ENCODE peak calls at places on chromosomes 1 and 21, in nine cellular contexts. R is heart left ventricle, V is Peyer's patch, B is body of pancreas, T is esophagus muscularis mucosa, G is H54, D is adrenal gland, Q is testis, U is NB4. Z is an unnamed sample.

GRCh38 chr1:209823143-209824041 is 4.4 kb upstream of the UTP25 start:
- DNase-seq in R (no peak), V (no peak), B (no peak), T (peak; percentile 68), G (no peak), D (no peak), Q (no peak), U (peak; percentile 72), Z (no peak)

GRCh38 chr1:203327684-203328457 is 22.6 kb downstream of the BTG2 start:
- DNase-seq in R (peak; percentile 73), V (peak; percentile 91), B (no peak), T (no peak), G (no peak), D (no peak), Q (peak; percentile 79), U (peak; percentile 75), Z (no peak)

GRCh38 chr1:24321150-24321549 is 2.0 kb downstream of the GRHL3 start:
- DNase-seq in R (no peak), V (no peak), B (no peak), T (no peak), G (no peak), D (no peak), Q (no peak), U (peak; percentile 61), Z (no peak)

GRCh38 chr1:30109853-30110252 is 613.5 kb downstream of the MATN1 start:
- DNase-seq in R (peak; percentile 50), V (no peak), B (no peak), T (no peak), G (no peak), D (peak; percentile 35), Q (no peak), U (no peak), Z (no peak)

GRCh38 chr21:36847189-36847588 is 119.3 kb downstream of the HLCS start:
- DNase-seq in R (no peak), V (no peak), B (no peak), T (no peak), G (peak; percentile 77), D (no peak), Q (no peak), U (no peak), Z (no peak)

GRCh38 chr1:200546577-200546976 is 74.0 kb downstream of the KIF14 start:
- DNase-seq in R (no peak), V (no peak), B (no peak), T (no peak), G (no peak), D (no peak), Q (no peak), U (no peak), Z (no peak)

GRCh38 chr1:39230261-39231190 is 26.0 kb downstream of the MACF1 start:
- DNase-seq in R (no peak), V (peak; percentile 72), B (no peak), T (no peak), G (peak; percentile 35), D (peak; percentile 53), Q (no peak), U (peak; percentile 53), Z (peak; percentile 85)

GRCh38 chr1:21575351-21575942 is 66.2 kb downstream of the ALPL start:
- DNase-seq in R (no peak), V (no peak), B (no peak), T (no peak), G (no peak), D (peak; percentile 23), Q (no peak), U (no peak), Z (no peak)

GRCh38 chr1:163166886-163167555 is 35.7 kb downstream of the RGS5 start:
- DNase-seq in R (no peak), V (no peak), B (no peak), T (no peak), G (no peak), D (no peak), Q (no peak), U (peak; percentile 6), Z (no peak)

GRCh38 chr1:30415171-30415940 is 308.0 kb downstream of the MATN1 start:
- DNase-seq in R (no peak), V (peak; percentile 13), B (no peak), T (peak; percentile 84), G (no peak), D (no peak), Q (no peak), U (no peak), Z (no peak)

GRCh38 chr21:46617267-46618051 is 12.6 kb upstream of the S100B start:
- DNase-seq in R (no peak), V (no peak), B (no peak), T (no peak), G (no peak), D (no peak), Q (no peak), U (no peak), Z (no peak)

DNA sequence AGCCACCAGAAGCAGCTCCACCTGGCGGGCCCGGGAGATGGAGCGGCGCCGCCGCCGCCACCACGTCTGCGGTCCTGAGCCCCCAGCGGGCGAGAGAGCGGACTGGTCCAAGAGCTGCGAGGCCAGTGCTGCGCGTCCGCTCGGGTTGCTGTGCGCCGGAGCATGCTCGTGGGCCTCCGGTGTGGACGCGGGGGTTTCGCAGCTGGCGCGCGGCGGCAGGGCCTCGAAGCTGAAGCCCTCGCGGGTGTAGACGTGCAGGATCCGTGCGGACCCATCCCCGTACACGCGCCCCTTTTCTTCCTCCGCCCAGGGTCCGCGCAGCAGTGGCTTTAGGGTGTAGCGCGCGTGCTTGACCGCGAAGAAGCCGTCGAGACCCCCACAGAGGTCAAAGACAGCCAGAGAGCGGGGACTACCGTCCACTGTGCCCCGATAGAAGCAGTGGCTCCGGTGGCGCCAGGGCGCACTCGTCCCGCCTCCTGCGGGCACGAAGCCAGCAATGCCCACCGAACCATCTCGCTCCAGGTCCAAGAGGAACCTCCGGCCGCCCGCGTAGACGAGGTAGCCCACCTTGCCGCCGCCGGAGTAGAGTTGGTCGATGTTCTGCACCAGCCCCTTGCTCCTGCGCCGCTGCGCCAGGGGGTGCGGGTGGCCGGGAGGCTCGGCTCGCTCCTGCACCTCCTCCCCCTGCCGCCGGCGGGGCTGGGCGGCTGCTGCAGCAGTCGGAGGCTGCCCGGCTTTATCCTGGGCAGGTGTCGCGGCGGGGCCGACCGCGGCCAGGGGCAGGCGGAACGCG is 1.1 kb downstream of the ADAMTS5 start:
- DNase-seq in R (peak; percentile 42), V (peak; percentile 48), B (peak; percentile 27), T (no peak), G (no peak), D (no peak), Q (peak; percentile 63), U (no peak), Z (peak; percentile 66)
- TF ChIP-seq POLR2A in R (no peak), V (no peak), B (no peak), T (no peak), G (no peak), D (no peak), Q (no peak), U (no peak), Z (no peak)

GRCh38 chr1:1272341-1273151 is 1.1 kb downstream of the UBE2J2 start:
- DNase-seq in R (no peak), V (peak; percentile 87), B (peak; percentile 46), T (no peak), G (no peak), D (no peak), Q (no peak), U (no peak), Z (peak; percentile 79)
- TF ChIP-seq POLR2A in R (no peak), V (peak; percentile 84), B (no peak), T (no peak), G (no peak), D (no peak), Q (no peak), U (no peak), Z (no peak)

GRCh38 chr1:27529638-27530018 is 39.7 kb upstream of the WASF2 start:
- DNase-seq in R (no peak), V (no peak), B (no peak), T (no peak), G (no peak), D (no peak), Q (no peak), U (no peak), Z (no peak)

GRCh38 chr1:27535386-27535785 is 45.4 kb upstream of the WASF2 start:
- DNase-seq in R (no peak), V (no peak), B (no peak), T (no peak), G (no peak), D (no peak), Q (no peak), U (no peak), Z (no peak)

GRCh38 chr1:27528701-27529637 is 39.0 kb upstream of the WASF2 start:
- DNase-seq in R (peak; percentile 85), V (peak; percentile 64), B (peak; percentile 72), T (no peak), G (no peak), D (peak; percentile 89), Q (peak; percentile 92), U (peak; percentile 54), Z (no peak)

GRCh38 chr1:27530192-27530591 is 40.2 kb upstream of the WASF2 start:
- DNase-seq in R (no peak), V (no peak), B (no peak), T (no peak), G (no peak), D (no peak), Q (no peak), U (no peak), Z (no peak)

DNA sequence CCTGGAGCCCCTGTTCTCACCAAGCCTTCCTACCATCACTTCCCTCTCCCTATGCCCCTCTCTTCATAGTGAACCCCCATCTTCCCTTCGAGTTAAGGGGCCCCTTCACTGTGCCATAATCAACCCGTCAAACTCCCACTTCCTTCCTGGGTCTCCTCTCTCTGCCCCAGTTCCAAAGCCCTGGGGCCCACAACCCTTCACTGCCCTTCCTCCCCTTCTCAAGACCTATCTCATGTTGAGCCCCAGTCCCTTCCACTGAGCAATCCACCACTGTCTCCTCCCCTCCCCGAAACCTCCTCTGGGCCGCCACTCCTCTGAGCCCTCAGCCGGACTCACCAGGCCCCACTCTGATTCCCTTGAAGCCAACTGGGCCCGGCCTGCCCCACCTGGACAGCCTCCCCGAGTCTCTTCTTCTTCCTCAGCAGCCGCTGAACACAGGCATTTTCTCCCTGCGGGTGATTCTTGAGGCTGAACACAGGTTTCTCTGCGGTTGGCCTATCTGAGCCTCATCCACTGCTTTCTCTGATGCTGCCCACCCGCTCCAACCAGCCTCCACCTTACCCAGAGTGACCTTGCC is 42.2 kb upstream of the WASF2 start:
- DNase-seq in R (no peak), V (no peak), B (no peak), T (no peak), G (no peak), D (no peak), Q (no peak), U (peak; percentile 56), Z (no peak)
- TF ChIP-seq POLR2A in R (no peak), V (no peak), B (no peak), T (no peak), G (no peak), D (no peak), Q (no peak), U (no peak), Z (no peak)

DNA sequence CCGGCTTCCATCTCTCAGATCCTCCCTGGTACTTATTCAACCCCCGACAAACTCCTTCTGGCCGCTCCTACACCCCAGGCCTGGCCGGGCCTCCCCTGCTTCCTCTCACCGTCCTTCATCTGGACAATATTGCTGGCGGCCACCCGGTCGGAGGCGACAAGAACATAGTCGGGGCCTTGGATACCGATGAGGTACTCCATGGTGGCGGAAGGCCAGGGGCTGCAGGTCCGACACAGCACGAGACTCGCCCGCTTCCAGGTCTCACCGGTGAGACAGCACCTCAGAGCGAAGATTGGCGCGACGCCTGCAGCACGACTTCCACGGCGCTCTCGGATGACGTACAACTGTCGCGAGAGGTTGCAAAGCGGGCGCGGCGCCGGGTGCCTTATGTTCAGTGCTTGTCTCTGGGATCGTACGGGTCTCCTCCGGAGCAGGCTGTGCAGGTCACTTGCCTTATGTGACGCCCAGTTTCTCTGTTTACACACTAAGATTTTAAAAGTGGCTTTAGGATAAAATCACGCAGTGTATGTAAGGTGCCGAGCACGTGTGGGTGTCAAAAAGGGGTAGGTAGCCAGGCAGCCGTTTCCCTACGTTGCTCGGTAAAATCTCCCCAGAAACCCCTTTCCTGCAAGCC is at the start of gene PSMB2:
- DNase-seq in R (peak; percentile 95), V (peak; percentile 99), B (peak; percentile 98), T (peak; percentile 99), G (peak; percentile 69), D (peak; percentile 98), Q (peak; percentile 97), U (peak; percentile 97), Z (peak; percentile 98)
- TF ChIP-seq POLR2A in R (peak; percentile 61), V (peak; percentile 83), B (peak; percentile 79), T (peak; percentile 50), G (peak; percentile 75), D (peak; percentile 90), Q (no peak), U (peak; percentile 86), Z (no peak)